ENCODE peak calls at places on chromosomes 1 and 21, in six cellular contexts. One of them, this sample, is unnamed.

GRCh38 chr21:34642211-34643075 is 26.4 kb upstream of the CLIC6 start:
- DNase-seq in K562: no peak
- DNase-seq in HepG2: no peak
- DNase-seq in SK-N-SH: no peak
- DNase-seq in GM12878: peak; percentile 87
- DNase-seq in H1: no peak
- DNase-seq in this sample: no peak

GRCh38 chr1:36522461-36523229 is 39.9 kb upstream of the CSF3R start:
- DNase-seq in GM12878: no peak
- DNase-seq in SK-N-SH: no peak
- DNase-seq in H1: no peak
- DNase-seq in HepG2: no peak
- DNase-seq in K562: no peak
- DNase-seq in this sample: no peak

GRCh38 chr1:222995620-222996306 is 147.3 kb downstream of the TLR5 start:
- DNase-seq in SK-N-SH: no peak
- DNase-seq in H1: no peak
- DNase-seq in GM12878: no peak
- DNase-seq in K562: no peak
- DNase-seq in HepG2: no peak
- DNase-seq in this sample: no peak

GRCh38 chr1:165843304-165843703 is 15.9 kb downstream of the UCK2 start:
- DNase-seq in HepG2: no peak
- DNase-seq in GM12878: no peak
- DNase-seq in H1: no peak
- DNase-seq in K562: no peak
- DNase-seq in SK-N-SH: no peak
- DNase-seq in this sample: no peak

GRCh38 chr1:202107801-202108731 is 14.7 kb upstream of the GPR37L1 start:
- DNase-seq in HepG2: no peak
- DNase-seq in H1: no peak
- DNase-seq in K562: no peak
- DNase-seq in GM12878: no peak
- DNase-seq in SK-N-SH: no peak
- DNase-seq in this sample: no peak

GRCh38 chr1:178189814-178190213 is 95.9 kb downstream of the RASAL2 start:
- DNase-seq in HepG2: peak; percentile 51
- DNase-seq in H1: peak; percentile 29
- DNase-seq in SK-N-SH: peak; percentile 57
- DNase-seq in K562: peak; percentile 7
- DNase-seq in GM12878: peak; percentile 5
- DNase-seq in this sample: peak; percentile 8

GRCh38 chr1:53519412-53519811 is 60.2 kb downstream of the DMRTB1 start:
- DNase-seq in SK-N-SH: no peak
- DNase-seq in H1: no peak
- DNase-seq in GM12878: no peak
- DNase-seq in HepG2: no peak
- DNase-seq in K562: no peak
- DNase-seq in this sample: no peak

GRCh38 chr1:27403065-27403726 is 10.8 kb downstream of the GPR3 start:
- DNase-seq in K562: no peak
- DNase-seq in HepG2: no peak
- DNase-seq in H1: no peak
- DNase-seq in GM12878: no peak
- DNase-seq in SK-N-SH: peak; percentile 31
- DNase-seq in this sample: peak; percentile 15

GRCh38 chr1:240526321-240526720 is 85.6 kb downstream of the GREM2 start:
- DNase-seq in K562: no peak
- DNase-seq in H1: no peak
- DNase-seq in SK-N-SH: no peak
- DNase-seq in GM12878: no peak
- DNase-seq in HepG2: no peak
- DNase-seq in this sample: no peak

GRCh38 chr1:158208717-158209116 is 28.0 kb downstream of the CD1D start:
- DNase-seq in GM12878: no peak
- DNase-seq in K562: no peak
- DNase-seq in SK-N-SH: no peak
- DNase-seq in HepG2: no peak
- DNase-seq in H1: no peak
- DNase-seq in this sample: no peak

GRCh38 chr1:96424882-96425281 is 296.7 kb upstream of the PTBP2 start:
- DNase-seq in K562: no peak
- DNase-seq in GM12878: no peak
- DNase-seq in HepG2: no peak
- DNase-seq in H1: no peak
- DNase-seq in SK-N-SH: no peak
- DNase-seq in this sample: no peak

GRCh38 chr1:234918216-234918841 is 210.3 kb downstream of the TOMM20 start:
- DNase-seq in K562: no peak
- DNase-seq in SK-N-SH: no peak
- DNase-seq in H1: no peak
- DNase-seq in GM12878: no peak
- DNase-seq in HepG2: no peak
- DNase-seq in this sample: no peak

GRCh38 chr1:27555700-27556424 is 48.1 kb downstream of the AHDC1 start:
- DNase-seq in SK-N-SH: no peak
- DNase-seq in K562: peak; percentile 64
- DNase-seq in GM12878: no peak
- DNase-seq in HepG2: no peak
- DNase-seq in H1: no peak
- DNase-seq in this sample: peak; percentile 30

GRCh38 chr1:77542784-77543183 is 139.7 kb downstream of the ZZZ3 start:
- DNase-seq in SK-N-SH: no peak
- DNase-seq in H1: no peak
- DNase-seq in HepG2: no peak
- DNase-seq in GM12878: no peak
- DNase-seq in K562: no peak
- DNase-seq in this sample: no peak

GRCh38 chr1:153617677-153618076 is 1.6 kb upstream of the S100A14 start:
- DNase-seq in SK-N-SH: peak; percentile 82
- DNase-seq in GM12878: no peak
- DNase-seq in K562: peak; percentile 68
- DNase-seq in HepG2: no peak
- DNase-seq in H1: peak; percentile 54
- DNase-seq in this sample: peak; percentile 45

GRCh38 chr1:41586230-41586629 is 101.7 kb upstream of the EDN2 start:
- DNase-seq in H1: no peak
- DNase-seq in GM12878: no peak
- DNase-seq in SK-N-SH: no peak
- DNase-seq in HepG2: no peak
- DNase-seq in K562: no peak
- DNase-seq in this sample: no peak

GRCh38 chr1:223153177-223154119 is 10.4 kb upstream of the TLR5 start:
- DNase-seq in H1: no peak
- DNase-seq in SK-N-SH: no peak
- DNase-seq in HepG2: no peak
- DNase-seq in K562: peak; percentile 47
- DNase-seq in GM12878: no peak
- DNase-seq in this sample: no peak

GRCh38 chr1:205774277-205775014 is 836 bp downstream of the RAB29 start:
- DNase-seq in HepG2: peak; percentile 35
- DNase-seq in H1: no peak
- DNase-seq in K562: peak; percentile 56
- DNase-seq in GM12878: peak; percentile 58
- DNase-seq in SK-N-SH: peak; percentile 45
- DNase-seq in this sample: no peak

GRCh38 chr1:227892930-227893695 is 54.6 kb downstream of the WNT9A start:
- DNase-seq in K562: no peak
- DNase-seq in SK-N-SH: no peak
- DNase-seq in H1: no peak
- DNase-seq in GM12878: no peak
- DNase-seq in HepG2: no peak
- DNase-seq in this sample: no peak

GRCh38 chr1:196372896-196373536 is 235.2 kb downstream of the KCNT2 start:
- DNase-seq in H1: no peak
- DNase-seq in SK-N-SH: peak; percentile 3
- DNase-seq in GM12878: no peak
- DNase-seq in HepG2: peak; percentile 27
- DNase-seq in K562: peak; percentile 23
- DNase-seq in this sample: no peak

GRCh38 chr1:222242492-222242891 is 305.4 kb downstream of the HHIPL2 start:
- DNase-seq in HepG2: no peak
- DNase-seq in H1: no peak
- DNase-seq in SK-N-SH: no peak
- DNase-seq in K562: no peak
- DNase-seq in GM12878: no peak
- DNase-seq in this sample: no peak

GRCh38 chr1:179809506-179810366 is 66.6 kb downstream of the FAM163A start:
- DNase-seq in K562: peak; percentile 74
- DNase-seq in SK-N-SH: peak; percentile 81
- DNase-seq in HepG2: peak; percentile 60
- DNase-seq in GM12878: peak; percentile 26
- DNase-seq in H1: peak; percentile 49
- DNase-seq in this sample: peak; percentile 54

GRCh38 chr1:15966081-15966955 is 9.6 kb downstream of the ZBTB17 start:
- DNase-seq in K562: no peak
- DNase-seq in HepG2: peak; percentile 20
- DNase-seq in GM12878: peak; percentile 94
- DNase-seq in H1: no peak
- DNase-seq in SK-N-SH: no peak
- DNase-seq in this sample: no peak
- TF ChIP-seq GABPA in K562: no peak
- TF ChIP-seq GABPA in HepG2: no peak
- TF ChIP-seq GABPA in GM12878: peak; percentile 61
- TF ChIP-seq GABPA in H1: no peak
- TF ChIP-seq GABPA in SK-N-SH: no peak
- TF ChIP-seq GABPA in this sample: no peak

GRCh38 chr1:248815407-248816034 is 10.2 kb downstream of the SH3BP5L start:
- DNase-seq in K562: peak; percentile 2
- DNase-seq in HepG2: no peak
- DNase-seq in H1: no peak
- DNase-seq in GM12878: no peak
- DNase-seq in SK-N-SH: no peak
- DNase-seq in this sample: no peak

GRCh38 chr1:248816042-248816851 is 9.5 kb downstream of the SH3BP5L start:
- DNase-seq in SK-N-SH: no peak
- DNase-seq in K562: peak; percentile 7
- DNase-seq in GM12878: no peak
- DNase-seq in H1: no peak
- DNase-seq in HepG2: no peak
- DNase-seq in this sample: no peak

GRCh38 chr1:248818505-248819374 is 7.0 kb downstream of the SH3BP5L start:
- DNase-seq in SK-N-SH: peak; percentile 3
- DNase-seq in HepG2: no peak
- DNase-seq in H1: no peak
- DNase-seq in K562: peak; percentile 3
- DNase-seq in GM12878: no peak
- DNase-seq in this sample: no peak

GRCh38 chr1:248814351-248814750 is 11.4 kb downstream of the SH3BP5L start:
- DNase-seq in SK-N-SH: no peak
- DNase-seq in GM12878: no peak
- DNase-seq in K562: peak; percentile 6
- DNase-seq in H1: no peak
- DNase-seq in HepG2: no peak
- DNase-seq in this sample: no peak

DNA sequence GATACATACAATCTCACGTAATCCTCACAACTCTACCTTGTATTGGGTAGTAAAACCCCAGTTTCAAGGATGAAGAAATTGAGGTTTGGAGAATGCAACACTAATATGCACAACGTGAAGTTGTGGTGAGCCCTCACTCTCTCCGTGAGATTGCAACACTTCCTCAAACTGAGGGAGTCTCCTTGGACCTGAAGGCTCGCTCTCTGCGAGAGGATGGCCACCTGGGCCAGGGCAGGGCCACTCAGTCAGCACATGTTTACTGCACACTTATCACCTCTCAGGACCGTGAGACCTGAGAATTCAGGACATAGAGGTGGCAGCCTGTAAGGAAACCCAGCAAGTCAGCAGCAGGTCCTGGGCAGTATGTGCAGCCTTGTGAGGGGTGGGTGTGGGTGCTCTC is 8.7 kb downstream of the SH3BP5L start:
- DNase-seq in H1: no peak
- DNase-seq in GM12878: no peak
- DNase-seq in K562: peak; percentile 2
- DNase-seq in HepG2: no peak
- DNase-seq in SK-N-SH: no peak
- DNase-seq in this sample: peak; percentile 91
- H3K27ac ChIP-seq in H1: no peak overlapping the region
- H3K27ac ChIP-seq in GM12878: no peak overlapping the region
- H3K27ac ChIP-seq in K562: no peak overlapping the region
- H3K27ac ChIP-seq in HepG2: no peak overlapping the region
- H3K27ac ChIP-seq in SK-N-SH: no peak overlapping the region
- H3K27ac ChIP-seq in this sample: peak overlapping the region; percentile 62

DNA sequence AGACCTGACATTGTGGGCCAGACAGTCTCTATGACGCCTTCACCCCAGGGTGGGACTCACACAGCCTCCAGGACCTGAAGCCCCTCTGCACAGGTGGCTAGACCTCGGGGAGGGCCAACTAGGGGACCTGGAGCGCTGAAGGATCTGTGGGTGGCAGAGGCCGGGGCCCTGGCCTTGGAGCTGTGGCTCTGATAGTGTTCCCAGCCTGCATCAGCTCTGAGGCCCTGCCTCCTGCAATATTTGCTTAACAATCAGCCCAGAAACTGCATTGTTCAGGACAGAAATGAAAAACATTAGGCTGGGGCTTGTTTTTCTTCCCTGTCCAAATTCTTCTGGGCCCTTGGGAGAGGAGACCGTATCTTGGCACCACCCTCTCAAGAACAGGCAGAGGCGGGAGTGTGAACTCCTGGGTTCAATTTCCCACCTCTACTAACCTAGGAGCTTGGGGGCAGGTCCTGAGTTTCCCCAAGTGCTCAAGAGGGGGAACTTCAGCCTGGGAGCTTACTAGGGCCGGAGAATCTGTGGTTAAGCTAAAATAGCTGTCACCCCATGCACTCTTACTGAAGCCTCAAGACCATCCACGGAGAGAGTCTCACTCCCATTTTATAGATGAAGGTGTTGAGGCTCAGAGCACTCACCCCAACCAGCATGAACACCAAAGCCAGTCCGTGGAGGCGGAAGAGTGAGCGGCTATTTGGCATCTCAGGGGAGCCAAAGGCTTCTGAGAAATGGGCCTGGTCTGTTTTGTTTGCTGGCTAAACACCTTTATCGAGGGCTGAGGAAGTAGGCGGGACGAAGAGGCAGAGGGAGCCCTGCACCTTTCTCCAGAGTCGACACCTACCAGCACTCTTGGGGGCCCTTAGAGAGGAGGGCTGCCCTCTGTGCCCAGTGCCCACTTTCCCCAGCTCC is 18.8 kb upstream of the CASZ1 start:
- DNase-seq in GM12878: no peak
- DNase-seq in HepG2: peak; percentile 28
- DNase-seq in K562: no peak
- DNase-seq in SK-N-SH: no peak
- DNase-seq in H1: no peak
- DNase-seq in this sample: no peak
- H3K27me3 ChIP-seq in GM12878: no peaks in the 10 kb centered on the region
- H3K27me3 ChIP-seq in HepG2: peaks cover 46% of the 10 kb centered on the region
- H3K27me3 ChIP-seq in K562: peaks cover 59% of the 10 kb centered on the region
- H3K27me3 ChIP-seq in SK-N-SH: peaks cover 14% of the 10 kb centered on the region
- H3K27me3 ChIP-seq in H1: no peaks in the 10 kb centered on the region
- H3K27me3 ChIP-seq in this sample: peaks cover 4% of the 10 kb centered on the region

DNA sequence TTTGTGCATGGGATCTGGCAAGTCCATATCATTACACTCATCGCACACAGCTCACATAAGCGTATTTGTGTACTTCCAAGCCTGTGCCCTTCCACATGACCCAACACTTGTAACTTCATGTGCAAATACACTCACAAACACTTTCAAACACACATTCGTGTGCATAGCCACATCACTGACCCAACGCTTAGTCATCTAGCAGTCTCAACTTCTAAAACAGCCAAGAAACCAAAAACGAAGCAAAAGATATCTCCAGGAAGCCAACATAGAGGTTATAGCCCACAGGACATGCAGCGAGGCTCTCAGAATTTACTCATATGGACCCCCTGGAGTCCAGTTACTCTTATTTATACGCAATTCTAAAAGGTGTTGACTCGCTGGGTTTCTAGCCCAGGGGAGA is 10.9 kb upstream of the GOLT1A start:
- DNase-seq in GM12878: no peak
- DNase-seq in SK-N-SH: no peak
- DNase-seq in K562: no peak
- DNase-seq in H1: no peak
- DNase-seq in HepG2: no peak
- DNase-seq in this sample: no peak
- TF ChIP-seq GABPA in GM12878: no peak
- TF ChIP-seq GABPA in SK-N-SH: no peak
- TF ChIP-seq GABPA in K562: no peak
- TF ChIP-seq GABPA in H1: no peak
- TF ChIP-seq GABPA in HepG2: no peak
- TF ChIP-seq GABPA in this sample: no peak